ENCODE peak calls at places on chromosomes 2 and 18, in six cellular contexts. One of them, this sample, is unnamed.

GRCh38 chr2:234880551-234881211 is 71.1 kb upstream of the SH3BP4 start:
- DNase-seq in SK-N-SH: no peak
- DNase-seq in HCT116: peak; percentile 59
- DNase-seq in K562: no peak
- DNase-seq in H1: no peak
- DNase-seq in HepG2: peak; percentile 99
- DNase-seq in this sample: no peak

GRCh38 chr18:21463718-21464117 is 136.8 kb downstream of the ESCO1 start:
- DNase-seq in SK-N-SH: no peak
- DNase-seq in HCT116: no peak
- DNase-seq in K562: no peak
- DNase-seq in H1: no peak
- DNase-seq in HepG2: no peak
- DNase-seq in this sample: no peak

GRCh38 chr2:170969030-170969429 is 40.0 kb downstream of the GORASP2 start:
- DNase-seq in SK-N-SH: no peak
- DNase-seq in HCT116: no peak
- DNase-seq in K562: no peak
- DNase-seq in H1: no peak
- DNase-seq in HepG2: no peak
- DNase-seq in this sample: no peak

GRCh38 chr2:109222422-109222821 is 93.4 kb downstream of the SH3RF3 start:
- DNase-seq in SK-N-SH: no peak
- DNase-seq in HCT116: no peak
- DNase-seq in K562: no peak
- DNase-seq in H1: no peak
- DNase-seq in HepG2: no peak
- DNase-seq in this sample: no peak

GRCh38 chr18:63689064-63689463 is 13.7 kb upstream of the SERPINB11 start:
- DNase-seq in SK-N-SH: no peak
- DNase-seq in HCT116: no peak
- DNase-seq in K562: no peak
- DNase-seq in H1: no peak
- DNase-seq in HepG2: no peak
- DNase-seq in this sample: no peak

GRCh38 chr2:222576390-222577081 is 79.4 kb downstream of the FARSB start:
- DNase-seq in SK-N-SH: no peak
- DNase-seq in HCT116: no peak
- DNase-seq in K562: no peak
- DNase-seq in H1: no peak
- DNase-seq in HepG2: no peak
- DNase-seq in this sample: no peak

GRCh38 chr2:207133493-207133861 is 32.3 kb downstream of the KLF7 start:
- DNase-seq in SK-N-SH: no peak
- DNase-seq in HCT116: no peak
- DNase-seq in K562: no peak
- DNase-seq in H1: no peak
- DNase-seq in HepG2: no peak
- DNase-seq in this sample: no peak

GRCh38 chr2:127066942-127067341 is 40.0 kb downstream of the BIN1 start:
- DNase-seq in SK-N-SH: no peak
- DNase-seq in HCT116: no peak
- DNase-seq in K562: no peak
- DNase-seq in H1: no peak
- DNase-seq in HepG2: no peak
- DNase-seq in this sample: no peak

GRCh38 chr2:42855221-42855970 is 63.0 kb upstream of the HAAO start:
- DNase-seq in SK-N-SH: no peak
- DNase-seq in HCT116: no peak
- DNase-seq in K562: no peak
- DNase-seq in H1: no peak
- DNase-seq in HepG2: no peak
- DNase-seq in this sample: no peak

GRCh38 chr2:189555243-189555642 is 25.3 kb downstream of the SLC40A1 start:
- DNase-seq in SK-N-SH: no peak
- DNase-seq in HCT116: no peak
- DNase-seq in K562: no peak
- DNase-seq in H1: no peak
- DNase-seq in HepG2: peak; percentile 88
- DNase-seq in this sample: no peak

GRCh38 chr2:45987856-45988255 is 309.4 kb upstream of the EPAS1 start:
- DNase-seq in SK-N-SH: no peak
- DNase-seq in HCT116: no peak
- DNase-seq in K562: no peak
- DNase-seq in H1: no peak
- DNase-seq in HepG2: no peak
- DNase-seq in this sample: no peak

GRCh38 chr2:165837122-165837521 is 43.1 kb upstream of the GALNT3 start:
- DNase-seq in SK-N-SH: no peak
- DNase-seq in HCT116: no peak
- DNase-seq in K562: no peak
- DNase-seq in H1: no peak
- DNase-seq in HepG2: no peak
- DNase-seq in this sample: no peak

GRCh38 chr2:23534756-23535155 is 149.8 kb downstream of the KLHL29 start:
- DNase-seq in SK-N-SH: no peak
- DNase-seq in HCT116: no peak
- DNase-seq in K562: no peak
- DNase-seq in H1: no peak
- DNase-seq in HepG2: no peak
- DNase-seq in this sample: no peak

GRCh38 chr18:63197246-63197791 is 122.2 kb downstream of the BCL2 start:
- DNase-seq in SK-N-SH: no peak
- DNase-seq in HCT116: no peak
- DNase-seq in K562: no peak
- DNase-seq in H1: no peak
- DNase-seq in HepG2: no peak
- DNase-seq in this sample: no peak

GRCh38 chr18:21740474-21740723 is 193 bp upstream of the MIB1 start:
- DNase-seq in SK-N-SH: no peak
- DNase-seq in HCT116: no peak
- DNase-seq in K562: peak; percentile 97
- DNase-seq in H1: no peak
- DNase-seq in HepG2: peak; percentile 92
- DNase-seq in this sample: no peak

GRCh38 chr2:219628986-219629901 is 1.8 kb downstream of the SLC4A3 start:
- DNase-seq in SK-N-SH: no peak
- DNase-seq in HCT116: no peak
- DNase-seq in K562: no peak
- DNase-seq in H1: no peak
- DNase-seq in HepG2: no peak
- DNase-seq in this sample: no peak

GRCh38 chr2:168118733-168119518 is 128.5 kb downstream of the STK39 start:
- DNase-seq in SK-N-SH: peak; percentile 17
- DNase-seq in HCT116: peak; percentile 21
- DNase-seq in K562: peak; percentile 36
- DNase-seq in H1: peak; percentile 52
- DNase-seq in HepG2: peak; percentile 71
- DNase-seq in this sample: peak; percentile 7

GRCh38 chr18:34039194-34039593 is 185.5 kb downstream of the NOL4 start:
- DNase-seq in SK-N-SH: no peak
- DNase-seq in HCT116: no peak
- DNase-seq in K562: no peak
- DNase-seq in H1: no peak
- DNase-seq in HepG2: no peak
- DNase-seq in this sample: no peak

GRCh38 chr2:133362061-133362476 is 206.2 kb downstream of the NCKAP5 start:
- DNase-seq in SK-N-SH: no peak
- DNase-seq in HCT116: no peak
- DNase-seq in K562: no peak
- DNase-seq in H1: no peak
- DNase-seq in HepG2: no peak
- DNase-seq in this sample: no peak

GRCh38 chr2:15748736-15749323 is 157.2 kb downstream of the DDX1 start:
- DNase-seq in SK-N-SH: peak; percentile 70
- DNase-seq in HCT116: peak; percentile 55
- DNase-seq in K562: peak; percentile 78
- DNase-seq in H1: peak; percentile 90
- DNase-seq in HepG2: peak; percentile 62
- DNase-seq in this sample: peak; percentile 18

GRCh38 chr2:6645672-6646071 is 220.0 kb downstream of the CMPK2 start:
- DNase-seq in SK-N-SH: no peak
- DNase-seq in HCT116: no peak
- DNase-seq in K562: no peak
- DNase-seq in H1: no peak
- DNase-seq in HepG2: no peak
- DNase-seq in this sample: no peak

GRCh38 chr2:171172980-171173542 is 12.4 kb upstream of the TLK1 start:
- DNase-seq in SK-N-SH: no peak
- DNase-seq in HCT116: no peak
- DNase-seq in K562: no peak
- DNase-seq in H1: no peak
- DNase-seq in HepG2: no peak
- DNase-seq in this sample: no peak

DNA sequence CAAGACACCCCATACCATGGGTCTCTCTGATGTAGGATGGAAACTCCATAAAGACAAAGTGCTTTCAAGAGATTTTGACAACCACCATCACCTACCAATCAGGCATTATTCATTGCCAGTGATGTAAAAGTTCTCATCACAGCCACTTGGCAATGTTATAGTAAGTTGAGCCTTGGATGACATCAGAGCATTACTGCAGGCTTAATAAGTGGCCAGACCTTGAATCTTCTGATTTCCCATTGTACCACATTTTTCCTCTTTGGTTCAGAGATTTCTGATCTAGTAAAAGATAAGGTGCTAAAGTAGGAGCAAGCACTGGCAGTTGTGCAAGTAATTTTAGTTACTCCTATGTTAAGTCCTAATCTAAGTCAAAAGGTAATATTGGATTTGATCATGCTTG is 36.5 kb downstream of the OSR1 start:
- DNase-seq in SK-N-SH: no peak
- DNase-seq in HCT116: no peak
- DNase-seq in K562: no peak
- DNase-seq in H1: no peak
- DNase-seq in HepG2: peak; percentile 30
- DNase-seq in this sample: no peak
- TF ChIP-seq JUND in SK-N-SH: no peak
- TF ChIP-seq JUND in HCT116: no peak
- TF ChIP-seq JUND in K562: no peak
- TF ChIP-seq JUND in H1: no peak
- TF ChIP-seq JUND in HepG2: no peak
- TF ChIP-seq JUND in this sample: no peak

GRCh38 chr18:2111456-2111855 is 459.8 kb downstream of the METTL4 start:
- DNase-seq in SK-N-SH: no peak
- DNase-seq in HCT116: no peak
- DNase-seq in K562: no peak
- DNase-seq in H1: no peak
- DNase-seq in HepG2: no peak
- DNase-seq in this sample: no peak
- TF ChIP-seq JUND in SK-N-SH: peak; percentile 33
- TF ChIP-seq JUND in HCT116: no peak
- TF ChIP-seq JUND in K562: no peak
- TF ChIP-seq JUND in H1: no peak
- TF ChIP-seq JUND in HepG2: no peak
- TF ChIP-seq JUND in this sample: no peak

GRCh38 chr18:13221821-13222220 is 3.3 kb downstream of the LDLRAD4 start:
- DNase-seq in SK-N-SH: peak; percentile 74
- DNase-seq in HCT116: no peak
- DNase-seq in K562: no peak
- DNase-seq in H1: no peak
- DNase-seq in HepG2: no peak
- DNase-seq in this sample: no peak

GRCh38 chr18:13219012-13219396 is 444 bp downstream of the LDLRAD4 start:
- DNase-seq in SK-N-SH: no peak
- DNase-seq in HCT116: no peak
- DNase-seq in K562: no peak
- DNase-seq in H1: no peak
- DNase-seq in HepG2: no peak
- DNase-seq in this sample: no peak

GRCh38 chr18:13218376-13219011 is at the start of gene LDLRAD4:
- DNase-seq in SK-N-SH: peak; percentile 77
- DNase-seq in HCT116: no peak
- DNase-seq in K562: no peak
- DNase-seq in H1: peak; percentile 66
- DNase-seq in HepG2: no peak
- DNase-seq in this sample: peak; percentile 39

GRCh38 chr18:13219576-13219975 is 1.0 kb downstream of the LDLRAD4 start:
- DNase-seq in SK-N-SH: no peak
- DNase-seq in HCT116: no peak
- DNase-seq in K562: no peak
- DNase-seq in H1: no peak
- DNase-seq in HepG2: no peak
- DNase-seq in this sample: no peak

DNA sequence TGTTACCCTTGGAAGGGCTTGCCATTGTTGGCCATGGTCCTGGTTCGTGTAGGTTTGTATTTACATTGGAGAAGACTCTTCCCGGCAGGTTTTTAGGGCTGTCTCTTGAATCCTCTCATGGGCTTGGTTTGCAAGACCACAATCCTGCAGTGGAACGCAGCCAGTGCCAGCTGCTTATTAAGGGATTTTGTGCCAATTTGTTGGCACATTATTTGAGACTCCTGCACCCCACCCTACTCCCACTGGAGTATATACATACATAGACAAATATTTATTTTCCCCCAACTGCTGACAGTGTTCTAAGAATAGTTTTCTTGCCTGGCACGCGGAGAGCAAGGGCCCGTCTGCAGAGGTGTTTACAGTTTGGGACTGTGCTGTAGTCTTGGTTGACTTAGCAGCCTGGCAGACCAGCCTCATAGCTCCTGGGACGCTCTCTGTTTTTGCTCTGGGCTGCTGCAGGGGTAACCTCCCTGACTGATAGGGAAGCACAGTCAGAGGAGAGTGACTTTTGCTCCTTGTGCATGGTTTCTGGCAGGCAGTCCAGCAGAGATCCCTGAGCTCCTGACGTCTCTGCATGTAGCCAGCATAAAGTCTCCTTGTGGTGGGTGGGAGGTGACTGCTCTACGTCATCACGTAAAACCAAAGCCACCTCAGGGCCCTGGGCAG is 1.9 kb downstream of the LDLRAD4 start:
- DNase-seq in SK-N-SH: no peak
- DNase-seq in HCT116: no peak
- DNase-seq in K562: no peak
- DNase-seq in H1: no peak
- DNase-seq in HepG2: no peak
- DNase-seq in this sample: peak; percentile 16
- TF ChIP-seq JUND in SK-N-SH: no peak
- TF ChIP-seq JUND in HCT116: no peak
- TF ChIP-seq JUND in K562: no peak
- TF ChIP-seq JUND in H1: no peak
- TF ChIP-seq JUND in HepG2: no peak
- TF ChIP-seq JUND in this sample: no peak

DNA sequence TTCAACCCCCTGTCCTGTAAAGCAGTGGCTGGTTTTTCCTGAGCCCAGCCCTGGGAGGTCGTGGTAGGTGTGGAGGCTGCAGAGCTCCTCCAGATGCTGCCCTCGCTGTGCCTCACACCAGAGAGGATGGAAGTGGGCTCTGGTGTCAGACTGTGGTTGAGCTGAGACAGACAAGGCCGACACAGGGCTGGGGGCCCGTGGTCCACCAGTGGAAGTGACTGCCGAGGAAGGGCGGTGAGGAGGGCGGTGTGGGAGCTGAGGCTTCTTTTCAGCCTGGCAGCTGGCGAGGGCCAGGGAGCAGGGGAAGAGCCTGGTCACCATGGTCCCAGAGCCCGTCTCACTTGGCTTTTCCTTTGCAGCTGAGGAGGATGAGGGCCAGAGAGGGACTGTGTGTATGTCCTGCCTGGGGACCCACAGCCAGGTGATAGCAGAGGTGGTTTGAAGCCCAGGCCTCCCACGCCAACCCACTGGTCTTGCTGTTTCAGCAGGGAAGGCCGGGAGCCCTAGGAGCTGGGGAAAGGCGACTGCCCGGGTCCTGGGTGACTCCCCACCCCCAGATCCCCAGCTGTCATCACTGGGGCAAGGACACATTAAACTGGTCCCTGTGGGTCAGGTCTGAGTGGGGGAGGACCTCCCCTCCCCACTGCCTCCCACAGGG is 8.5 kb downstream of the SFTPB start:
- DNase-seq in SK-N-SH: no peak
- DNase-seq in HCT116: no peak
- DNase-seq in K562: no peak
- DNase-seq in H1: no peak
- DNase-seq in HepG2: no peak
- DNase-seq in this sample: no peak
- TF ChIP-seq JUND in SK-N-SH: no peak
- TF ChIP-seq JUND in HCT116: no peak
- TF ChIP-seq JUND in K562: no peak
- TF ChIP-seq JUND in H1: no peak
- TF ChIP-seq JUND in HepG2: no peak
- TF ChIP-seq JUND in this sample: no peak

This sample was measured in T47D.